ENCODE peak calls at places on chromosomes 12 and 14, in eight cellular contexts. F, K, C, S, Y, T, W and J are unnamed samples.

GRCh38 chr14:42224053-42224888 is 617.6 kb downstream of the LRFN5 start:
- DNase-seq in W (no peak), S (peak; percentile 73), F (no peak), K (peak; percentile 47), T (no peak), Y (no peak), C (no peak), J (peak; percentile 69)

GRCh38 chr12:11830298-11830937 is 180.9 kb downstream of the ETV6 start:
- DNase-seq in S (no peak), Y (no peak), K (no peak), T (no peak), C (no peak), F (no peak), W (no peak), J (no peak)

GRCh38 chr14:89617471-89618291 is 200.6 kb upstream of the FOXN3 start:
- DNase-seq in S (peak; percentile 74), W (no peak), C (no peak), F (peak; percentile 63), Y (peak; percentile 13), T (no peak), K (peak; percentile 70), J (no peak)

GRCh38 chr14:34180428-34180827 is 229.6 kb upstream of the EGLN3 start:
- DNase-seq in W (no peak), Y (no peak), T (no peak), F (no peak), C (no peak), K (no peak), S (no peak), J (no peak)

GRCh38 chr12:50221228-50222008 is 54.2 kb upstream of the CERS5 start:
- DNase-seq in F (no peak), K (peak; percentile 78), S (peak; percentile 93), Y (no peak), T (no peak), C (no peak), W (no peak), J (no peak)

GRCh38 chr14:94054401-94054800 is 26.6 kb downstream of the DDX24 start:
- DNase-seq in S (no peak), C (no peak), Y (no peak), T (no peak), F (no peak), K (no peak), W (no peak), J (no peak)

GRCh38 chr14:63045612-63046320 is 508 bp upstream of the KCNH5 start:
- DNase-seq in F (peak; percentile 68), K (no peak), T (no peak), C (no peak), S (peak; percentile 33), W (no peak), Y (no peak), J (peak; percentile 57)

GRCh38 chr14:99884834-99885648 is 91.8 kb downstream of the EML1 start:
- DNase-seq in T (no peak), W (peak; percentile 30), Y (no peak), S (peak; percentile 73), C (no peak), K (peak; percentile 70), F (no peak), J (no peak)

GRCh38 chr12:93836616-93837260 is 159.6 kb downstream of the CRADD start:
- DNase-seq in W (no peak), K (no peak), S (no peak), T (no peak), C (no peak), F (no peak), Y (no peak), J (no peak)

GRCh38 chr12:46382974-46383653 is 10.5 kb upstream of the SLC38A2 start:
- DNase-seq in W (no peak), F (peak; percentile 99), Y (peak; percentile 98), S (peak; percentile 98), K (peak; percentile 97), T (peak; percentile 79), C (peak; percentile 99), J (peak; percentile 96)

GRCh38 chr12:6563448-6564050 is 4.5 kb downstream of the NOP2 start:
- DNase-seq in F (peak; percentile 68), K (peak; percentile 44), T (no peak), Y (peak; percentile 54), S (peak; percentile 71), C (peak; percentile 61), W (no peak), J (no peak)

GRCh38 chr14:29227631-29228030 is 461.0 kb downstream of the FOXG1 start:
- DNase-seq in K (no peak), C (no peak), S (peak; percentile 16), F (no peak), Y (no peak), W (no peak), T (no peak), J (no peak)

GRCh38 chr14:104600141-104600643 is 4.4 kb downstream of the TMEM179 start:
- DNase-seq in Y (no peak), F (peak; percentile 68), T (no peak), W (no peak), S (no peak), C (peak; percentile 38), K (no peak), J (peak; percentile 70)

GRCh38 chr12:56221233-56221756 is 427 bp downstream of the RNF41 start:
- DNase-seq in T (no peak), W (no peak), F (peak; percentile 88), C (peak; percentile 84), S (peak; percentile 82), Y (peak; percentile 49), K (peak; percentile 70), J (no peak)

GRCh38 chr14:101315802-101316296 is 245.4 kb upstream of the DIO3 start:
- DNase-seq in S (no peak), Y (no peak), W (no peak), K (no peak), T (no peak), C (no peak), F (no peak), J (no peak)
- H3K9me3 ChIP-seq in S (peaks cover 36% of the 10 kb centered on the region), Y (peaks cover 18% of the 10 kb centered on the region), W (peaks cover 5% of the 10 kb centered on the region), K (no peaks in the 10 kb centered on the region), T (no peaks in the 10 kb centered on the region), C (no peaks in the 10 kb centered on the region), F (no peaks in the 10 kb centered on the region), J (peaks cover 7% of the 10 kb centered on the region)

GRCh38 chr12:89765959-89766824 is 57.6 kb upstream of the ATP2B1 start:
- DNase-seq in C (no peak), T (no peak), W (no peak), K (no peak), Y (no peak), S (no peak), F (no peak), J (no peak)

GRCh38 chr12:89756638-89757321 is 48.1 kb upstream of the ATP2B1 start:
- DNase-seq in W (peak; percentile 43), F (no peak), K (peak; percentile 72), T (no peak), S (peak; percentile 99), C (no peak), Y (no peak), J (no peak)

GRCh38 chr12:89760783-89761182 is 52.1 kb upstream of the ATP2B1 start:
- DNase-seq in F (no peak), K (no peak), C (no peak), T (no peak), S (no peak), Y (no peak), W (no peak), J (no peak)

GRCh38 chr12:89762498-89763170 is 54.0 kb upstream of the ATP2B1 start:
- DNase-seq in K (no peak), T (no peak), W (no peak), C (no peak), S (no peak), F (no peak), Y (no peak), J (no peak)
- H3K4me1 ChIP-seq in K (no peaks in the 10 kb centered on the region), T (no peaks in the 10 kb centered on the region), W (no peaks in the 10 kb centered on the region), C (no peaks in the 10 kb centered on the region), S (no peaks in the 10 kb centered on the region), F (no peaks in the 10 kb centered on the region), Y (no peaks in the 10 kb centered on the region), J (peaks cover 24% of the 10 kb centered on the region)

GRCh38 chr14:49164074-49164473 is 422.1 kb downstream of the RPS29 start:
- DNase-seq in T (no peak), C (no peak), S (no peak), K (no peak), W (no peak), F (no peak), Y (no peak), J (no peak)

GRCh38 chr14:49160983-49161382 is 425.2 kb downstream of the RPS29 start:
- DNase-seq in C (no peak), K (no peak), Y (no peak), S (no peak), W (no peak), F (no peak), T (no peak), J (no peak)
- H3K9me3 ChIP-seq in C (no peaks in the 10 kb centered on the region), K (no peaks in the 10 kb centered on the region), Y (no peaks in the 10 kb centered on the region), S (no peaks in the 10 kb centered on the region), W (no peaks in the 10 kb centered on the region), F (no peaks in the 10 kb centered on the region), T (no peaks in the 10 kb centered on the region), J (no peaks in the 10 kb centered on the region)

GRCh38 chr14:44961730-44962572 is at the start of the genes KLHL28 and TOGARAM1:
- DNase-seq in C (peak; percentile 96), W (peak; percentile 98), F (peak; percentile 98), Y (peak; percentile 89), S (peak; percentile 100), K (peak; percentile 100), T (peak; percentile 97), J (peak; percentile 99)

GRCh38 chr14:44960646-44961045 is 1.1 kb downstream of the KLHL28 start:
- DNase-seq in S (no peak), K (no peak), Y (no peak), W (no peak), C (no peak), F (no peak), T (no peak), J (no peak)

GRCh38 chr14:44961151-44961729 is 507 bp downstream of the KLHL28 start:
- DNase-seq in W (no peak), S (peak; percentile 79), Y (peak; percentile 48), F (peak; percentile 85), T (no peak), C (peak; percentile 67), K (peak; percentile 59), J (no peak)

GRCh38 chr14:44963775-44964380 is 1.9 kb downstream of the TOGARAM1 start:
- DNase-seq in C (no peak), W (no peak), S (no peak), Y (no peak), T (no peak), K (peak; percentile 14), F (no peak), J (no peak)

DNA sequence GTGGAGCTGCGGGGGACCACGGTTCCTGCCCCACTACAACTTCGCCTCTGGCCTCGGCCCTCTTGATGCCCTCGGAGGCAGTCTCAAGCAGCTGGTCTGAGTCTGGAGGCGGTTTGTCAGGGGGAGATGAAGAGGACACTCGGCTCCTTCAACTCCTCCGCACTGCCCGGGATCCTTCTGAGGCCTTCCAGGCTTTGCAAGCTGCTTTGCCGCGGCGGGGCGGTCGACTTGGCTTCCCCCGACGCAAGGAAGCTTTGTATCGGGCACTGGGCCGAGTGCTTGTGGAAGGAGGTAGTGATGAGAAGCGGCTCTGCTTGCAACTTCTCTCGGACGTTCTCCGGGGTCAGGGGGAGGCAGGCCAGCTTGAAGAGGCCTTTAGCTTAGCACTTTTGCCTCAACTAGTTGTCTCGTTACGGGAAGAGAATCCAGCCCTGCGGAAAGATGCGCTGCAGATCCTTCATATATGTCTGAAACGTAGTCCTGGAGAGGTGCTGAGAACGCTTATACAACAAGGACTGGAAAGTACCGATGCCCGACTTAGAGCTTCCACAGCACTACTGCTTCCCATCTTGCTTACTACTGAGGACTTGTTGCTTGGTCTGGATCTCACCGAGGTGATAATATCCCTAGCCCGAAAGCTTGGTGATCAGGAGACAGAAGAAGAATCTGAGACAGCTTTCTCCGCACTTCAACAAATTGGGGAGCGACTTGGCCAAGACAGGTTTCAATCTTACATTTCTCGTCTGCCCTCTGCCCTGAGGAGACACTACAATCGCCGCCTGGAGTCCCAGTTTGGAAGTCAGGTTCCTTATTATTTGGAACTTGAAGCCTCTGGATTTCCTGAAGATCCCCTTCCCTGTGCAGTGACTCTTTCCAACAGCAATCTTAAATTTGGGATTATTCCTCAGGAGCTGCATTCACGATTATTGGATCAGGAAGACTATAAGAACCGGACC is 861 bp downstream of the TOGARAM1 start:
- DNase-seq in Y (peak; percentile 60), C (peak; percentile 79), T (no peak), W (no peak), F (peak; percentile 88), S (peak; percentile 55), K (peak; percentile 69), J (peak; percentile 73)
- H3K4me1 ChIP-seq in Y (peaks cover 58% of the 10 kb centered on the region), C (peaks cover 10% of the 10 kb centered on the region), T (peaks cover 28% of the 10 kb centered on the region), W (peaks cover 9% of the 10 kb centered on the region), F (peaks cover 16% of the 10 kb centered on the region), S (peaks cover 7% of the 10 kb centered on the region), K (peaks cover 43% of the 10 kb centered on the region), J (peaks cover 17% of the 10 kb centered on the region)